ENCODE peak calls at places on chromosomes 12 and 14, in five cellular contexts. One of them, this sample, is unnamed.

GRCh38 chr12:11847539-11847938 is 198.1 kb downstream of the ETV6 start:
- DNase-seq in mesenchymal stem cell: no peak
- DNase-seq in EL: no peak
- DNase-seq in fibroblast of villous mesenchyme: no peak
- DNase-seq in sciatic nerve: no peak
- DNase-seq in this sample: no peak

GRCh38 chr12:98224584-98225221 is 290.7 kb upstream of the TMPO start:
- DNase-seq in mesenchymal stem cell: no peak
- DNase-seq in sciatic nerve: no peak
- DNase-seq in EL: no peak
- DNase-seq in fibroblast of villous mesenchyme: no peak
- DNase-seq in this sample: no peak

GRCh38 chr12:19223695-19224094 is 94.2 kb downstream of the PLEKHA5 start:
- DNase-seq in mesenchymal stem cell: peak; percentile 44
- DNase-seq in fibroblast of villous mesenchyme: peak; percentile 87
- DNase-seq in sciatic nerve: no peak
- DNase-seq in EL: peak; percentile 21
- DNase-seq in this sample: no peak

GRCh38 chr12:45205165-45205825 is 10.6 kb upstream of the ANO6 start:
- DNase-seq in fibroblast of villous mesenchyme: no peak
- DNase-seq in mesenchymal stem cell: no peak
- DNase-seq in EL: no peak
- DNase-seq in sciatic nerve: no peak
- DNase-seq in this sample: no peak

GRCh38 chr12:92045852-92046251 is 99.8 kb downstream of the BTG1 start:
- DNase-seq in sciatic nerve: no peak
- DNase-seq in EL: no peak
- DNase-seq in fibroblast of villous mesenchyme: no peak
- DNase-seq in mesenchymal stem cell: no peak
- DNase-seq in this sample: no peak

GRCh38 chr12:62438098-62438692 is 28.4 kb upstream of the MON2 start:
- DNase-seq in fibroblast of villous mesenchyme: peak; percentile 65
- DNase-seq in EL: peak; percentile 57
- DNase-seq in mesenchymal stem cell: peak; percentile 50
- DNase-seq in sciatic nerve: peak; percentile 61
- DNase-seq in this sample: no peak

GRCh38 chr14:95319312-95320075 is at the start of gene CLMN:
- DNase-seq in sciatic nerve: peak; percentile 73
- DNase-seq in mesenchymal stem cell: peak; percentile 28
- DNase-seq in EL: peak; percentile 31
- DNase-seq in fibroblast of villous mesenchyme: peak; percentile 13
- DNase-seq in this sample: peak; percentile 89

GRCh38 chr12:112971248-112971647 is 7.1 kb upstream of the OAS2 start:
- DNase-seq in mesenchymal stem cell: no peak
- DNase-seq in EL: peak; percentile 43
- DNase-seq in fibroblast of villous mesenchyme: no peak
- DNase-seq in sciatic nerve: no peak
- DNase-seq in this sample: no peak

GRCh38 chr12:94875525-94875924 is 128.0 kb downstream of the NDUFA12 start:
- DNase-seq in sciatic nerve: no peak
- DNase-seq in mesenchymal stem cell: no peak
- DNase-seq in EL: peak; percentile 9
- DNase-seq in fibroblast of villous mesenchyme: peak; percentile 54
- DNase-seq in this sample: no peak

GRCh38 chr12:119486599-119487154 is 106.9 kb upstream of the TMEM233 start:
- DNase-seq in fibroblast of villous mesenchyme: no peak
- DNase-seq in EL: no peak
- DNase-seq in sciatic nerve: no peak
- DNase-seq in mesenchymal stem cell: no peak
- DNase-seq in this sample: no peak

GRCh38 chr12:41460906-41461305 is 272.8 kb downstream of the PDZRN4 start:
- DNase-seq in mesenchymal stem cell: peak; percentile 6
- DNase-seq in fibroblast of villous mesenchyme: no peak
- DNase-seq in sciatic nerve: no peak
- DNase-seq in EL: no peak
- DNase-seq in this sample: no peak

GRCh38 chr14:36430662-36431084 is 89.4 kb downstream of the NKX2-1 start:
- DNase-seq in fibroblast of villous mesenchyme: no peak
- DNase-seq in EL: no peak
- DNase-seq in sciatic nerve: no peak
- DNase-seq in mesenchymal stem cell: no peak
- DNase-seq in this sample: no peak

GRCh38 chr14:29216774-29217232 is 450.2 kb downstream of the FOXG1 start:
- DNase-seq in EL: no peak
- DNase-seq in mesenchymal stem cell: peak; percentile 6
- DNase-seq in sciatic nerve: no peak
- DNase-seq in fibroblast of villous mesenchyme: no peak
- DNase-seq in this sample: no peak

GRCh38 chr12:54349031-54349430 is 15.3 kb downstream of the GPR84 start:
- DNase-seq in sciatic nerve: no peak
- DNase-seq in mesenchymal stem cell: no peak
- DNase-seq in fibroblast of villous mesenchyme: no peak
- DNase-seq in EL: no peak
- DNase-seq in this sample: no peak

GRCh38 chr14:52391866-52392600 is 77.9 kb downstream of the PTGER2 start:
- DNase-seq in fibroblast of villous mesenchyme: no peak
- DNase-seq in EL: peak; percentile 59
- DNase-seq in sciatic nerve: no peak
- DNase-seq in mesenchymal stem cell: no peak
- DNase-seq in this sample: no peak